ENCODE peak calls at places on chromosomes 16 and 17, in six cellular contexts. O is H54; H is GM03348; Q is activated CD8-positive, alpha-beta memory T cell treated with anti-CD3 and anti-CD28 coated beads, Interleukin-2, amount 50 U/mL, for 4 hours; T is NCI-H1694 treated with DMSO at 0.1 percent for 48 hours; P is activated gamma-delta T cell treated with Interleukin-2 at 50 U/mL for 16 hours. V is an unnamed sample.
A peak's percentile ranks its signal among the peaks of the same experiment; 100 is the strongest.

GRCh38 chr17:1078831-1079561 is 82.1 kb downstream of the TIMM22 start:
- DNase-seq in O (no peak), H (no peak), Q (no peak), T (peak; percentile 70), P (no peak), V (no peak)

GRCh38 chr17:37392024-37392590 is 14.5 kb downstream of the ACACA start:
- DNase-seq in O (no peak), H (peak; percentile 35), Q (no peak), T (no peak), P (no peak), V (no peak)

GRCh38 chr17:9021158-9021984 is at the start of gene NTN1:
- DNase-seq in O (no peak), H (peak; percentile 67), Q (peak; percentile 67), T (peak; percentile 30), P (peak; percentile 31), V (peak; percentile 19)

GRCh38 chr17:50163846-50164696 is 1.7 kb upstream of the SGCA start:
- DNase-seq in O (no peak), H (no peak), Q (peak; percentile 36), T (no peak), P (no peak), V (no peak)

GRCh38 chr17:44314869-44315661 is 6.7 kb downstream of the RUNDC3A start:
- DNase-seq in O (no peak), H (peak; percentile 67), Q (no peak), T (no peak), P (no peak), V (peak; percentile 26)

GRCh38 chr16:27628216-27628945 is 78.4 kb downstream of the KATNIP start:
- DNase-seq in O (no peak), H (no peak), Q (no peak), T (peak; percentile 9), P (no peak), V (no peak)

GRCh38 chr16:5060073-5060641 is 5.6 kb downstream of the C16orf89 start:
- DNase-seq in O (no peak), H (no peak), Q (no peak), T (no peak), P (no peak), V (no peak)

GRCh38 chr17:38449364-38449763 is 21.1 kb downstream of the ARHGAP23 start:
- DNase-seq in O (no peak), H (no peak), Q (no peak), T (peak; percentile 17), P (no peak), V (no peak)

GRCh38 chr16:89841275-89841674 is 13.0 kb downstream of the SPIRE2 start:
- DNase-seq in O (no peak), H (no peak), Q (peak; percentile 64), T (no peak), P (peak; percentile 70), V (no peak)

GRCh38 chr16:24036614-24037013 is 200.8 kb downstream of the PRKCB start:
- DNase-seq in O (peak; percentile 44), H (peak; percentile 88), Q (peak; percentile 35), T (peak; percentile 34), P (peak; percentile 28), V (peak; percentile 54)

GRCh38 chr17:68614718-68615117 is 13.6 kb upstream of the FAM20A start:
- DNase-seq in O (no peak), H (no peak), Q (no peak), T (no peak), P (no peak), V (no peak)